ENCODE peak calls at places on chromosomes 1 and 21, in four cellular contexts. Y is NCI-H1436; V is cardiac fibroblast; T is central memory CD8-positive, alpha-beta T cell. R is an unnamed sample.

GRCh38 chr1:19390901-19391595 is 78.9 kb downstream of the SLC66A1 start:
- DNase-seq in Y (no peak), V (peak), T (peak), R (peak)

GRCh38 chr1:26953374-26953773 is 6.9 kb downstream of the KDF1 start:
- DNase-seq in Y (no peak), V (no peak), T (no peak), R (no peak)

GRCh38 chr1:180167021-180167701 is 12.5 kb downstream of the QSOX1 start:
- DNase-seq in Y (no peak), V (no peak), T (no peak), R (no peak)

GRCh38 chr21:36909901-36910561 is 56.4 kb downstream of the HLCS start:
- DNase-seq in Y (no peak), V (peak), T (no peak), R (no peak)

GRCh38 chr1:147207192-147207591 is 17.9 kb downstream of the FMO5 start:
- DNase-seq in Y (no peak), V (no peak), T (no peak), R (no peak)

GRCh38 chr1:183242556-183242955 is 56.5 kb downstream of the LAMC2 start:
- DNase-seq in Y (no peak), V (no peak), T (no peak), R (no peak)

GRCh38 chr1:193264313-193265065 is 78.1 kb upstream of the B3GALT2 start:
- DNase-seq in Y (no peak), V (peak), T (no peak), R (no peak)

GRCh38 chr1:93681095-93681548 is 515 bp downstream of the BCAR3 start:
- DNase-seq in Y (no peak), V (peak), T (no peak), R (no peak)

GRCh38 chr1:22645936-22646335 is 2.5 kb downstream of the C1QC start:
- DNase-seq in Y (no peak), V (no peak), T (no peak), R (no peak)

GRCh38 chr1:237303929-237304328 is 261.9 kb downstream of the RYR2 start:
- DNase-seq in Y (no peak), V (no peak), T (no peak), R (no peak)

GRCh38 chr21:45542667-45543370 is 579 bp upstream of the SLC19A1 start:
- DNase-seq in Y (no peak), V (no peak), T (peak), R (peak)

GRCh38 chr21:39006653-39007417 is 176.4 kb downstream of the PSMG1 start:
- DNase-seq in Y (no peak), V (peak), T (no peak), R (no peak)

GRCh38 chr1:36523230-36523495 is 40.5 kb upstream of the CSF3R start:
- DNase-seq in Y (no peak), V (no peak), T (no peak), R (peak)

GRCh38 chr21:16573581-16573980 is 843.8 kb downstream of the USP25 start:
- DNase-seq in Y (no peak), V (peak), T (no peak), R (no peak)

GRCh38 chr1:37703061-37703460 is 10.7 kb downstream of the CDCA8 start:
- DNase-seq in Y (no peak), V (no peak), T (no peak), R (no peak)

GRCh38 chr1:210440081-210440480 is 111.4 kb downstream of the HHAT start:
- DNase-seq in Y (no peak), V (no peak), T (no peak), R (no peak)

GRCh38 chr1:51671527-51672325 is 54.8 kb downstream of the OSBPL9 start:
- DNase-seq in Y (no peak), V (peak), T (no peak), R (no peak)

GRCh38 chr1:21478356-21478755 is 30.9 kb upstream of the ALPL start:
- DNase-seq in Y (no peak), V (no peak), T (no peak), R (no peak)

GRCh38 chr1:209355415-209355814 is 228.1 kb upstream of the CAMK1G start:
- DNase-seq in Y (no peak), V (no peak), T (no peak), R (no peak)

R was measured in endodermal cell.